ENCODE peak calls at places on chromosome 2, in four cellular contexts. X is psoas muscle, J is HFF-Myc, O is choroid plexus epithelial cell. R is an unnamed sample.

GRCh38 chr2:240615830-240616547 is 9.3 kb upstream of the GPR35 start:
- DNase-seq in J (no peak), O (no peak), X (peak), R (no peak)

GRCh38 chr2:158473719-158474392 is 17.1 kb downstream of the PKP4 start:
- DNase-seq in O (no peak), J (no peak), X (no peak), R (no peak)

GRCh38 chr2:27901219-27901618 is 10.7 kb downstream of the BABAM2 start:
- DNase-seq in J (no peak), O (peak), X (peak), R (no peak)

GRCh38 chr2:3728104-3729054 is 25.0 kb downstream of the DCDC2C start:
- DNase-seq in X (no peak), J (no peak), O (peak), R (peak)

GRCh38 chr2:141468746-141469145 is 662.1 kb downstream of the LRP1B start:
- DNase-seq in X (no peak), J (no peak), O (no peak), R (no peak)

GRCh38 chr2:102707796-102708713 is 53.8 kb upstream of the TMEM182 start:
- DNase-seq in J (no peak), O (no peak), X (no peak), R (no peak)

GRCh38 chr2:188227713-188228112 is 64.0 kb upstream of the GULP1 start:
- DNase-seq in J (no peak), X (no peak), O (no peak), R (no peak)

GRCh38 chr2:96962567-96963203 is 23.7 kb downstream of the FAM178B start:
- DNase-seq in J (no peak), O (no peak), X (peak), R (no peak)

GRCh38 chr2:41836944-41837343 is 210.9 kb upstream of the PKDCC start:
- DNase-seq in X (no peak), J (peak), O (peak), R (no peak)

GRCh38 chr2:241659150-241659739 is 21.8 kb downstream of the ATG4B start:
- DNase-seq in O (peak), X (peak), J (peak), R (peak)

GRCh38 chr2:16665746-16666452 is at the start of gene CYRIA:
- DNase-seq in X (peak), O (peak), J (no peak), R (no peak)

GRCh38 chr2:64212801-64213321 is 68.6 kb upstream of the PELI1 start:
- DNase-seq in O (peak), X (no peak), J (no peak), R (no peak)

GRCh38 chr2:219829968-219830738 is 202.7 kb downstream of the SLC4A3 start:
- DNase-seq in O (no peak), J (no peak), X (no peak), R (no peak)

GRCh38 chr2:5530022-5530696 is 162.0 kb upstream of the SOX11 start:
- DNase-seq in O (no peak), J (no peak), X (no peak), R (no peak)

GRCh38 chr2:38264649-38265322 is 112.3 kb downstream of the ATL2 start:
- DNase-seq in X (no peak), J (no peak), O (no peak), R (peak)

GRCh38 chr2:222330910-222331309 is 32.1 kb upstream of the PAX3 start:
- DNase-seq in O (no peak), X (no peak), J (no peak), R (no peak)

GRCh38 chr2:33583194-33583938 is 15.7 kb downstream of the FAM98A start:
- DNase-seq in X (no peak), J (no peak), O (peak), R (no peak)

GRCh38 chr2:101830555-101830954 is 133.0 kb downstream of the MAP4K4 start:
- DNase-seq in X (no peak), J (no peak), O (peak), R (no peak)

GRCh38 chr2:173148520-173148919 is 72.9 kb downstream of the MAP3K20 start:
- DNase-seq in J (no peak), X (no peak), O (peak), R (no peak)

GRCh38 chr2:241892299-241893137 is 23.0 kb downstream of the RTP5 start:
- DNase-seq in O (peak), J (no peak), X (peak), R (no peak)

GRCh38 chr2:20507166-20507692 is 60.4 kb downstream of the RHOB start:
- DNase-seq in J (no peak), X (no peak), O (peak), R (no peak)

GRCh38 chr2:147663153-147663961 is 181.5 kb upstream of the ACVR2A start:
- DNase-seq in J (no peak), X (no peak), O (no peak), R (no peak)

GRCh38 chr2:60565472-60565871 is 12.0 kb upstream of the BCL11A start:
- DNase-seq in X (no peak), O (peak), J (no peak), R (no peak)

GRCh38 chr2:240604939-240605716 is 18.6 kb downstream of the CAPN10 start:
- DNase-seq in O (no peak), X (peak), J (no peak), R (no peak)

GRCh38 chr2:27959496-27959895 is 69.0 kb downstream of the BABAM2 start:
- DNase-seq in J (no peak), X (no peak), O (peak), R (no peak)

GRCh38 chr2:120508581-120509041 is 162.7 kb downstream of the INHBB start:
- DNase-seq in O (peak), X (no peak), J (no peak), R (no peak)

GRCh38 chr2:215635788-215636139 is 199.9 kb upstream of the FN1 start:
- DNase-seq in O (peak), J (no peak), X (no peak), R (no peak)

GRCh38 chr2:45591073-45591472 is 20.0 kb downstream of the SRBD1 start:
- DNase-seq in X (no peak), O (peak), J (no peak), R (no peak)

GRCh38 chr2:101788995-101789970 is 91.8 kb downstream of the MAP4K4 start:
- DNase-seq in J (no peak), O (peak), X (no peak), R (no peak)

GRCh38 chr2:99066075-99066557 is 75.4 kb upstream of the C2orf15 start:
- DNase-seq in J (peak), X (no peak), O (peak), R (peak)

GRCh38 chr2:235719146-235719942 is 225.5 kb downstream of the AGAP1 start:
- DNase-seq in O (peak), J (no peak), X (no peak), R (no peak)

GRCh38 chr2:201413143-201413542 is 38.1 kb downstream of the TRAK2 start:
- DNase-seq in O (no peak), J (no peak), X (no peak), R (no peak)

GRCh38 chr2:9168851-9169250 is 37.8 kb upstream of the ASAP2 start:
- DNase-seq in X (no peak), O (no peak), J (no peak), R (no peak)

GRCh38 chr2:148674063-148675020 is 29.8 kb downstream of the EPC2 start:
- DNase-seq in X (no peak), O (peak), J (no peak), R (no peak)

GRCh38 chr2:172434821-172435607 is 7.6 kb downstream of the ITGA6 start:
- DNase-seq in X (no peak), O (no peak), J (no peak), R (no peak)

GRCh38 chr2:201806442-201806841 is at the start of gene CDK15:
- DNase-seq in X (no peak), O (peak), J (no peak), R (no peak)

GRCh38 chr2:223652122-223652521 is 50.0 kb upstream of the SCG2 start:
- DNase-seq in X (no peak), O (no peak), J (no peak), R (no peak)

GRCh38 chr2:196466581-196466980 is 172.9 kb upstream of the CCDC150 start:
- DNase-seq in O (no peak), X (no peak), J (no peak), R (no peak)

GRCh38 chr2:158716091-158716815 is 78.9 kb upstream of the DAPL1 start:
- DNase-seq in O (no peak), J (no peak), X (no peak), R (no peak)

GRCh38 chr2:43475137-43475846 is 120.5 kb downstream of the THADA start:
- DNase-seq in J (no peak), O (no peak), X (no peak), R (no peak)

GRCh38 chr2:85806358-85807118 is 52.7 kb downstream of the ATOH8 start:
- DNase-seq in X (no peak), O (peak), J (no peak), R (no peak)
- TF ChIP-seq CTCF in X (no peak), O (no peak), J (no peak), R (no peak)

GRCh38 chr2:6723865-6724571 is 141.7 kb downstream of the CMPK2 start:
- DNase-seq in X (no peak), O (no peak), J (no peak), R (no peak)

GRCh38 chr2:6722574-6722973 is 143.1 kb downstream of the CMPK2 start:
- DNase-seq in J (no peak), O (no peak), X (no peak), R (no peak)

GRCh38 chr2:6724572-6725140 is 141.1 kb downstream of the CMPK2 start:
- DNase-seq in J (no peak), X (no peak), O (no peak), R (no peak)

DNA sequence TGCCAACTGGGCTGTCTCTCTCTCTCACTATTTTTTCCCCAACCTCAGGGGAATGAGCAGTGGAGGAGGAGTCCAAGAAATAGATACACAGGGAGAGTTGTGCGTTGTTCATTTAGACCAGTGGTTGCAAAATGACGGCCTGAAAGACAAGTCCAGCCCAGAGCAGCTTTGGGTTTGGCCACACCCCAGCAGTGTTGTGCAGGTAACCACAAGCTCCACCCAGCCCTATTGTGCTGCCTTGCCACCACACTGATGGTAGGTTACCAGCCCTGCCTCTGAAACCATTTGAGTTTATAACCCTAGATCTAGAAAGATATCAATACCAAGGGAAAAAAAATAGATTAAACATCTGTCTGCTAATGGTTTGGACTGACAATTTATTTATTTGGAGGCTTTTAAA is 144.3 kb downstream of the CMPK2 start:
- DNase-seq in J (no peak), X (no peak), O (no peak), R (no peak)
- TF ChIP-seq CTCF in J (no peak), X (no peak), O (no peak), R (no peak)

GRCh38 chr2:100568989-100569388 is 6.2 kb downstream of the PDCL3 start:
- DNase-seq in O (no peak), X (no peak), J (no peak), R (no peak)

GRCh38 chr2:100561191-100561590 is 1.6 kb upstream of the PDCL3 start:
- DNase-seq in X (no peak), J (no peak), O (no peak), R (no peak)

GRCh38 chr2:100562613-100563406 is at the start of gene PDCL3:
- DNase-seq in X (peak), J (peak), O (peak), R (peak)

GRCh38 chr2:100560431-100560830 is 2.4 kb upstream of the PDCL3 start:
- DNase-seq in X (no peak), J (no peak), O (no peak), R (no peak)

DNA sequence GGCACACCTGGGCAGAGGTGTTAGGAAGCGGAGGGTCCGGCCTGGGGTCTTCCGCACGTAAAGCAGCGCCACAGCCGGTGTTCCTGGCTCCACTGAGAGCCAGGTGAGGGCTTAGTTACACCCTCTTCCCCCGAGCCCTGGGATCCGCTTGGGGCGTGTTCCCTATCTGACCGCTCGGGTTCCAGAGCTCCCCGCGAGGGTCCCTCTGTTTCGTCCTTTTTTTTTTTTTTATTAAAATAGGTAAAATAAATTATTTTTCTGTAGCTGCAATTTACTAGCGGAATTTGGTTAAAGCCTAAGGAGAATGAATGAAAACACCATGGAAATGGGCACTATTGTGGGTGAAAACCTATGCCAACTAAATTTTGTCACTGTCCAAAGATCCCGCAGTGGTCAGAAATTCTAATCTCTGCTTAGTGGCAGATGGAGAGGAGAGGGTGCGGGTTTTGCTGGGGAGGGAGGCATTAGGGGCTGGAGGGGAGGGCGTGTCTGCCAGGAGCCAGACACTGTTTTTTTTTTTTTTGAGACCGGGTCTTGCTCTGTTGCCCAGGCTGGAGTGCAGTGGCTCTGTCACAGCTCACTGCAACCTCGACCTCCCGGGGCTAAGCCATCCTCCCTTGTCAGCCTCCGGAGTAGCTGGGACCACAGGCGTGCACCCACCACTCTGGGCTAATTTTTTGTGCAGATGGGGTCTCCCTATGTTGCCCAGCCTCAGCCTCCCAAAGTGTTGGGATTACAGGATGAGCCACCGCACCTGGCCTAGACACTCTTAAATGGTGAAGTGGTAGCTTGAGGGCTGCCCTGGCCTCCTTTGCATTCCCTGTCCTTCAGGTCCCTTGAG is 834 bp downstream of the PDCL3 start:
- DNase-seq in J (no peak), X (no peak), O (no peak), R (no peak)
- TF ChIP-seq CTCF in J (no peak), X (no peak), O (no peak), R (no peak)

GRCh38 chr2:1051585-1051984 is 100.9 kb downstream of the SNTG2 start:
- DNase-seq in O (no peak), J (no peak), X (no peak), R (no peak)
- TF ChIP-seq CTCF in O (no peak), J (no peak), X (no peak), R (no peak)